ENCODE peak calls at places on chromosomes 12 and 14, in eight cellular contexts. K is mammary epithelial cell; F is HS-5; J is GM19239; E is effector memory CD8-positive, alpha-beta T cell; B is fibroblast of the conjunctiva; U is NCI-H1417; C is stimulated activated CD4-positive, alpha-beta T cell treated with anti-CD3 and anti-CD28 coated beads, Interleukin-12 subunit alpha, Interleukin-12 subunit beta, amount 100 ng/mL, for 4 hours. W is an unnamed sample.

GRCh38 chr14:91419044-91419397 is 1.4 kb upstream of the CCDC88C start:
- DNase-seq in K (no peak), F (no peak), J (no peak), E (no peak), B (no peak), U (no peak), C (no peak), W (no peak)

GRCh38 chr14:31190717-31191263 is 16.8 kb downstream of the HECTD1 start:
- DNase-seq in K (no peak), F (no peak), J (no peak), E (no peak), B (no peak), U (no peak), C (no peak), W (no peak)

GRCh38 chr14:49160983-49161382 is 425.2 kb downstream of the RPS29 start:
- DNase-seq in K (no peak), F (no peak), J (no peak), E (no peak), B (no peak), U (no peak), C (no peak), W (no peak)

GRCh38 chr12:67434653-67435375 is 165.7 kb downstream of the CAND1 start:
- DNase-seq in K (peak), F (peak), J (no peak), E (no peak), B (peak), U (no peak), C (no peak), W (no peak)

GRCh38 chr12:114167431-114167830 is 201.3 kb upstream of the RBM19 start:
- DNase-seq in K (no peak), F (no peak), J (no peak), E (no peak), B (no peak), U (no peak), C (no peak), W (no peak)

GRCh38 chr12:116661341-116661740 is 76.5 kb downstream of the SPRING1 start:
- DNase-seq in K (no peak), F (no peak), J (no peak), E (no peak), B (no peak), U (no peak), C (no peak), W (no peak)

GRCh38 chr12:117686911-117687377 is 281.8 kb downstream of the KSR2 start:
- DNase-seq in K (no peak), F (no peak), J (no peak), E (no peak), B (no peak), U (no peak), C (no peak), W (no peak)

GRCh38 chr12:15627995-15628945 is 160.9 kb downstream of the EPS8 start:
- DNase-seq in K (no peak), F (no peak), J (no peak), E (no peak), B (peak), U (no peak), C (no peak), W (no peak)

GRCh38 chr14:70096866-70097265 is 91.9 kb downstream of the SLC8A3 start:
- DNase-seq in K (no peak), F (no peak), J (no peak), E (no peak), B (no peak), U (peak), C (no peak), W (no peak)

GRCh38 chr14:31492759-31493498 is 5.1 kb upstream of the GPR33 start:
- DNase-seq in K (peak), F (no peak), J (no peak), E (no peak), B (no peak), U (no peak), C (no peak), W (no peak)

GRCh38 chr12:72313757-72314270 is 41.6 kb downstream of the TRHDE start:
- DNase-seq in K (no peak), F (no peak), J (no peak), E (no peak), B (no peak), U (no peak), C (no peak), W (no peak)

GRCh38 chr12:96070670-96071279 is 35.4 kb upstream of the LTA4H start:
- DNase-seq in K (peak), F (no peak), J (no peak), E (no peak), B (no peak), U (no peak), C (no peak), W (peak)

GRCh38 chr12:31584782-31585181 is 6.2 kb downstream of the DENND5B start:
- DNase-seq in K (no peak), F (no peak), J (no peak), E (no peak), B (no peak), U (no peak), C (no peak), W (no peak)

GRCh38 chr14:102774391-102775153 is 2.7 kb upstream of the TRAF3 start:
- DNase-seq in K (peak), F (no peak), J (peak), E (peak), B (peak), U (peak), C (peak), W (peak)

GRCh38 chr12:94560416-94561221 is 89.7 kb downstream of the TMCC3 start:
- DNase-seq in K (peak), F (peak), J (peak), E (no peak), B (peak), U (peak), C (no peak), W (peak)

GRCh38 chr14:50000215-50001145 is 107.6 kb downstream of the ARF6 start:
- DNase-seq in K (peak), F (peak), J (no peak), E (peak), B (peak), U (no peak), C (peak), W (peak)

GRCh38 chr14:49461529-49462401 is 124.4 kb downstream of the RPS29 start:
- DNase-seq in K (peak), F (peak), J (peak), E (peak), B (peak), U (peak), C (peak), W (peak)

GRCh38 chr14:96039633-96040311 is 610 bp downstream of the C14orf132 start:
- DNase-seq in K (no peak), F (no peak), J (no peak), E (no peak), B (no peak), U (peak), C (no peak), W (peak)

GRCh38 chr12:118429703-118430383 is 53.5 kb downstream of the SUDS3 start:
- DNase-seq in K (no peak), F (no peak), J (no peak), E (no peak), B (no peak), U (no peak), C (no peak), W (no peak)

GRCh38 chr12:14845350-14845750 is 2.0 kb upstream of the ART4 start:
- DNase-seq in K (peak), F (no peak), J (peak), E (peak), B (no peak), U (peak), C (peak), W (peak)

W was measured in GM13976.